ENCODE peak calls at places on chromosomes 1 and 21, in six cellular contexts. One of them, this sample, is unnamed.

GRCh38 chr21:46038871-46039397 is 57.4 kb downstream of the COL6A1 start:
- DNase-seq in lung: no peak
- DNase-seq in CD8-positive, alpha-beta memory T cell: no peak
- DNase-seq in AG09309: peak; percentile 69
- DNase-seq in stimulated activated CD4-positive, alpha-beta T cell treated with anti-CD3 and anti-CD28 coated beads, Interleukin-2, amount 100 ng/mL, for 4 hours: no peak
- DNase-seq in progenitor cell of endocrine pancreas: no peak
- DNase-seq in this sample: no peak

GRCh38 chr1:153195216-153195615 is 8.0 kb upstream of the LELP1 start:
- DNase-seq in stimulated activated CD4-positive, alpha-beta T cell treated with anti-CD3 and anti-CD28 coated beads, Interleukin-2, amount 100 ng/mL, for 4 hours: no peak
- DNase-seq in CD8-positive, alpha-beta memory T cell: no peak
- DNase-seq in progenitor cell of endocrine pancreas: no peak
- DNase-seq in lung: no peak
- DNase-seq in AG09309: no peak
- DNase-seq in this sample: no peak

GRCh38 chr1:91651671-91652071 is 151.0 kb downstream of the CDC7 start:
- DNase-seq in lung: peak; percentile 34
- DNase-seq in progenitor cell of endocrine pancreas: no peak
- DNase-seq in CD8-positive, alpha-beta memory T cell: no peak
- DNase-seq in AG09309: peak; percentile 8
- DNase-seq in stimulated activated CD4-positive, alpha-beta T cell treated with anti-CD3 and anti-CD28 coated beads, Interleukin-2, amount 100 ng/mL, for 4 hours: no peak
- DNase-seq in this sample: no peak

GRCh38 chr1:178612261-178612660 is 99.4 kb downstream of the TEX35 start:
- DNase-seq in CD8-positive, alpha-beta memory T cell: no peak
- DNase-seq in progenitor cell of endocrine pancreas: no peak
- DNase-seq in lung: no peak
- DNase-seq in stimulated activated CD4-positive, alpha-beta T cell treated with anti-CD3 and anti-CD28 coated beads, Interleukin-2, amount 100 ng/mL, for 4 hours: no peak
- DNase-seq in AG09309: no peak
- DNase-seq in this sample: no peak

GRCh38 chr1:11320153-11320936 is 47.3 kb downstream of the UBIAD1 start:
- DNase-seq in CD8-positive, alpha-beta memory T cell: peak; percentile 21
- DNase-seq in lung: no peak
- DNase-seq in AG09309: no peak
- DNase-seq in stimulated activated CD4-positive, alpha-beta T cell treated with anti-CD3 and anti-CD28 coated beads, Interleukin-2, amount 100 ng/mL, for 4 hours: peak; percentile 12
- DNase-seq in progenitor cell of endocrine pancreas: peak; percentile 37
- DNase-seq in this sample: peak; percentile 27

GRCh38 chr1:237556911-237557310 is 333.8 kb downstream of the ZP4 start:
- DNase-seq in stimulated activated CD4-positive, alpha-beta T cell treated with anti-CD3 and anti-CD28 coated beads, Interleukin-2, amount 100 ng/mL, for 4 hours: no peak
- DNase-seq in lung: no peak
- DNase-seq in AG09309: no peak
- DNase-seq in CD8-positive, alpha-beta memory T cell: no peak
- DNase-seq in progenitor cell of endocrine pancreas: no peak
- DNase-seq in this sample: peak; percentile 65

GRCh38 chr1:88311907-88312306 is 372.2 kb upstream of the PKN2 start:
- DNase-seq in AG09309: no peak
- DNase-seq in stimulated activated CD4-positive, alpha-beta T cell treated with anti-CD3 and anti-CD28 coated beads, Interleukin-2, amount 100 ng/mL, for 4 hours: no peak
- DNase-seq in CD8-positive, alpha-beta memory T cell: no peak
- DNase-seq in progenitor cell of endocrine pancreas: no peak
- DNase-seq in lung: no peak
- DNase-seq in this sample: no peak

GRCh38 chr1:209172286-209172685 is 411.2 kb upstream of the CAMK1G start:
- DNase-seq in lung: no peak
- DNase-seq in progenitor cell of endocrine pancreas: no peak
- DNase-seq in stimulated activated CD4-positive, alpha-beta T cell treated with anti-CD3 and anti-CD28 coated beads, Interleukin-2, amount 100 ng/mL, for 4 hours: no peak
- DNase-seq in CD8-positive, alpha-beta memory T cell: no peak
- DNase-seq in AG09309: no peak
- DNase-seq in this sample: no peak

GRCh38 chr1:30668546-30669327 is 54.6 kb downstream of the MATN1 start:
- DNase-seq in CD8-positive, alpha-beta memory T cell: no peak
- DNase-seq in AG09309: no peak
- DNase-seq in progenitor cell of endocrine pancreas: no peak
- DNase-seq in lung: no peak
- DNase-seq in stimulated activated CD4-positive, alpha-beta T cell treated with anti-CD3 and anti-CD28 coated beads, Interleukin-2, amount 100 ng/mL, for 4 hours: no peak
- DNase-seq in this sample: no peak

This sample was measured in OCI-M1.